ENCODE peak calls at places on chromosomes 2 and 18, in five cellular contexts. W is activated naive CD4-positive, alpha-beta T cell treated with anti-CD3 and anti-CD28 coated beads, Interleukin-2, amount 10 ng/mL, durations not matched to agents 7 days and 5 days; P is nucleus accumbens; Q is activated B cell treated with CpG ODN at 0.5 μM for 24 hours; N is activated CD4-positive, alpha-beta T cell treated with anti-CD3 and anti-CD28 coated beads, Interleukin-2, amount 50 U/mL, for 48 hours. E is an unnamed sample.

GRCh38 chr18:11160303-11160702 is 10.9 kb upstream of the PIEZO2 start:
- DNase-seq in W (no peak), P (no peak), Q (no peak), N (no peak), E (no peak)

GRCh38 chr2:150127995-150128394 is 359.5 kb downstream of the RND3 start:
- DNase-seq in W (no peak), P (no peak), Q (no peak), N (no peak), E (peak; percentile 72)

GRCh38 chr2:238571626-238572372 is 145.1 kb downstream of the ASB1 start:
- DNase-seq in W (no peak), P (no peak), Q (no peak), N (no peak), E (no peak)

GRCh38 chr2:59425292-59425691 is 1128.2 kb downstream of the BCL11A start:
- DNase-seq in W (no peak), P (no peak), Q (no peak), N (no peak), E (no peak)

GRCh38 chr2:197052371-197052770 is 125.9 kb upstream of the PGAP1 start:
- DNase-seq in W (no peak), P (no peak), Q (no peak), N (no peak), E (no peak)

GRCh38 chr2:126661702-126662465 is 5.9 kb downstream of the GYPC start:
- DNase-seq in W (no peak), P (no peak), Q (no peak), N (peak; percentile 37), E (no peak)

GRCh38 chr2:37324536-37324785 is 172 bp downstream of the PRKD3 start:
- DNase-seq in W (peak; percentile 80), P (no peak), Q (no peak), N (no peak), E (no peak)

GRCh38 chr18:11859903-11860407 is 8.7 kb downstream of the CHMP1B start:
- DNase-seq in W (no peak), P (no peak), Q (no peak), N (no peak), E (peak; percentile 52)

GRCh38 chr2:25669520-25669919 is 3.9 kb downstream of the DTNB start:
- DNase-seq in W (no peak), P (no peak), Q (no peak), N (no peak), E (no peak)

GRCh38 chr2:237515166-237515565 is 28.1 kb downstream of the MLPH start:
- DNase-seq in W (no peak), P (no peak), Q (no peak), N (no peak), E (no peak)

GRCh38 chr2:148552675-148553331 is 91.7 kb upstream of the EPC2 start:
- DNase-seq in W (peak; percentile 64), P (no peak), Q (no peak), N (peak; percentile 26), E (no peak)

GRCh38 chr2:116953-117352 is 70.6 kb upstream of the FAM110C start:
- DNase-seq in W (no peak), P (no peak), Q (no peak), N (no peak), E (no peak)

GRCh38 chr2:237154050-237154638 is 68.5 kb downstream of the COPS8 start:
- DNase-seq in W (peak; percentile 65), P (no peak), Q (no peak), N (peak; percentile 61), E (no peak)

GRCh38 chr2:49210191-49210590 is 55.9 kb upstream of the FSHR start:
- DNase-seq in W (no peak), P (no peak), Q (no peak), N (no peak), E (no peak)

GRCh38 chr2:227106845-227107759 is 56.9 kb downstream of the COL4A4 start:
- DNase-seq in W (peak; percentile 63), P (peak; percentile 1), Q (no peak), N (peak; percentile 52), E (no peak)

GRCh38 chr2:159249955-159250723 is 36.4 kb downstream of the WDSUB1 start:
- DNase-seq in W (no peak), P (peak; percentile 5), Q (no peak), N (no peak), E (peak; percentile 75)

GRCh38 chr2:44770221-44771187 is 171.0 kb upstream of the SIX3 start:
- DNase-seq in W (no peak), P (no peak), Q (no peak), N (no peak), E (no peak)

GRCh38 chr18:26956894-26957293 is 91.4 kb upstream of the AQP4 start:
- DNase-seq in W (no peak), P (no peak), Q (no peak), N (no peak), E (no peak)

GRCh38 chr2:47808614-47809013 is 25.7 kb downstream of the MSH6 start:
- DNase-seq in W (no peak), P (no peak), Q (no peak), N (no peak), E (no peak)

GRCh38 chr2:1990724-1991123 is 246.4 kb upstream of the PXDN start:
- DNase-seq in W (no peak), P (peak; percentile 75), Q (no peak), N (no peak), E (peak; percentile 30)

GRCh38 chr2:228378696-228379425 is 197.4 kb upstream of the SPHKAP start:
- DNase-seq in W (no peak), P (no peak), Q (no peak), N (no peak), E (no peak)

GRCh38 chr2:219207884-219208740 is 1.5 kb downstream of the ZFAND2B start:
- DNase-seq in W (no peak), P (no peak), Q (no peak), N (no peak), E (no peak)

GRCh38 chr2:58594175-58594574 is 353.1 kb upstream of the FANCL start:
- DNase-seq in W (no peak), P (no peak), Q (no peak), N (peak; percentile 3), E (no peak)

GRCh38 chr2:121095257-121096080 is 189.5 kb downstream of the TFCP2L1 start:
- DNase-seq in W (peak; percentile 39), P (peak; percentile 26), Q (no peak), N (peak; percentile 39), E (no peak)

GRCh38 chr2:19312949-19313348 is 45.5 kb downstream of the OSR1 start:
- DNase-seq in W (no peak), P (no peak), Q (no peak), N (no peak), E (no peak)

GRCh38 chr18:12010187-12010802 is 29.0 kb downstream of the IMPA2 start:
- DNase-seq in W (no peak), P (no peak), Q (no peak), N (no peak), E (no peak)

GRCh38 chr2:186820303-186820702 is 28.7 kb downstream of the ZSWIM2 start:
- DNase-seq in W (no peak), P (no peak), Q (no peak), N (no peak), E (no peak)

GRCh38 chr2:237451582-237452469 is 35.2 kb upstream of the MLPH start:
- DNase-seq in W (no peak), P (no peak), Q (no peak), N (no peak), E (no peak)

GRCh38 chr2:225013432-225014048 is 28.7 kb downstream of the DOCK10 start:
- DNase-seq in W (no peak), P (no peak), Q (no peak), N (no peak), E (no peak)

E was measured in pulmonary artery endothelial cell.